ENCODE peak calls at places on chromosomes 11 and 22, in eight cellular contexts. W is transverse colon; E is naive thymus-derived CD4-positive, alpha-beta T cell; X is psoas muscle; Z is GM23338; H is IMR-90; Y is kidney; O is upper lobe of right lung. M is an unnamed sample.
A peak's percentile ranks its signal among the peaks of the same experiment; 100 is the strongest.

GRCh38 chr11:29224739-29225384 is 792.0 kb downstream of the KCNA4 start:
- DNase-seq in W (no peak), E (no peak), X (no peak), Z (peak; percentile 43), H (no peak), Y (no peak), O (no peak), M (no peak)

GRCh38 chr22:37282385-37282677 is at the start of gene CYTH4:
- DNase-seq in W (peak; percentile 80), E (peak; percentile 53), X (peak; percentile 75), Z (no peak), H (no peak), Y (peak; percentile 89), O (peak; percentile 89), M (peak; percentile 85)

GRCh38 chr11:15897211-15897960 is 459.0 kb downstream of the SOX6 start:
- DNase-seq in W (no peak), E (no peak), X (no peak), Z (no peak), H (peak; percentile 56), Y (no peak), O (peak; percentile 35), M (no peak)

GRCh38 chr22:30325724-30326703 is 727 bp downstream of the TBC1D10A start:
- DNase-seq in W (peak; percentile 62), E (no peak), X (peak; percentile 60), Z (peak; percentile 41), H (no peak), Y (peak; percentile 81), O (no peak), M (peak; percentile 76)

GRCh38 chr22:22111267-22111751 is 128.7 kb upstream of the TOP3B start:
- DNase-seq in W (no peak), E (no peak), X (no peak), Z (no peak), H (peak; percentile 95), Y (no peak), O (no peak), M (no peak)

GRCh38 chr22:26377170-26377825 is 51.8 kb upstream of the ASPHD2 start:
- DNase-seq in W (no peak), E (no peak), X (no peak), Z (peak; percentile 66), H (no peak), Y (no peak), O (no peak), M (no peak)

GRCh38 chr11:28863422-28863821 is 755.2 kb downstream of the METTL15 start:
- DNase-seq in W (no peak), E (no peak), X (no peak), Z (no peak), H (no peak), Y (no peak), O (no peak), M (no peak)

GRCh38 chr11:83403990-83404389 is 117.8 kb upstream of the CCDC90B start:
- DNase-seq in W (no peak), E (no peak), X (no peak), Z (peak; percentile 7), H (no peak), Y (no peak), O (no peak), M (no peak)

GRCh38 chr11:64989416-64989815 is 7.4 kb downstream of the BATF2 start:
- DNase-seq in W (no peak), E (no peak), X (peak; percentile 59), Z (no peak), H (no peak), Y (peak; percentile 68), O (no peak), M (peak; percentile 59)

GRCh38 chr11:67082071-67082791 is 25.6 kb downstream of the RHOD start:
- DNase-seq in W (peak; percentile 14), E (no peak), X (no peak), Z (peak; percentile 61), H (no peak), Y (no peak), O (no peak), M (peak; percentile 67)

GRCh38 chr11:132540586-132540985 is 991.7 kb downstream of the OPCML start:
- DNase-seq in W (no peak), E (no peak), X (no peak), Z (no peak), H (no peak), Y (no peak), O (no peak), M (no peak)

GRCh38 chr22:44427506-44428470 is 70.2 kb downstream of the RTL6 start:
- DNase-seq in W (no peak), E (no peak), X (no peak), Z (no peak), H (no peak), Y (peak; percentile 10), O (peak; percentile 26), M (no peak)

GRCh38 chr11:27403195-27403594 is 40.2 kb upstream of the CCDC34 start:
- DNase-seq in W (no peak), E (no peak), X (no peak), Z (no peak), H (no peak), Y (no peak), O (no peak), M (no peak)

GRCh38 chr11:27401280-27401679 is 38.3 kb upstream of the CCDC34 start:
- DNase-seq in W (no peak), E (no peak), X (no peak), Z (no peak), H (no peak), Y (no peak), O (no peak), M (no peak)

GRCh38 chr11:27402450-27402849 is 39.4 kb upstream of the CCDC34 start:
- DNase-seq in W (no peak), E (no peak), X (no peak), Z (no peak), H (no peak), Y (no peak), O (no peak), M (no peak)

GRCh38 chr11:27404427-27404826 is 41.4 kb upstream of the CCDC34 start:
- DNase-seq in W (no peak), E (no peak), X (no peak), Z (no peak), H (no peak), Y (no peak), O (no peak), M (no peak)

DNA sequence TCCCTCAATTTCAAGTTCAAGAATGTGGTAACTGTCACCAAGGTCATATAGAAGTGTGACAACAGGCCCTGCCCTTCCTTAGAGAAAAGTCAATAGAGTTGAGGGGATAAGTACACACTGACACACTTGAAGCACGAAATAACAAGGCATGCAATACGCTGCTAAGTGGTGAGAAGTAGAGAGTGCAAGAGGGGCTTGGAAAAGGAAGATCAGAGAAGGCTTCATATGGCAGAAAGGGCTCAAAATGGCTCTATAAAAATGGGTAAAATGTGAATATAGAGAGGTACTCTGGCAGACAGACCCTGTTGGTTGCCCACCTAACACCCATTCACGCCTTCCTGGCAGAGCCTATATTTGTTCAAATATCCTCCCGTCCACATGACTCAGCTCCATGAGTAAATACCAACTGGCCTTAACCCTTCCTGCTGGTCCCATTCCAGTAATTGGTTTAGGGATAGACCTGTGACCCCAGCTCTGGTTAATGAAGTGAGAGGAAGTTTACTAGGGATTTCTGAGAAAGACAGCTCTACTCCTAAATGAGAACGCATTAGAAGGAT is 38.8 kb upstream of the CCDC34 start:
- DNase-seq in W (no peak), E (no peak), X (no peak), Z (no peak), H (no peak), Y (no peak), O (no peak), M (no peak)
- H3K4me1 ChIP-seq in W (peaks cover 18% of the 10 kb centered on the region), E (no peaks in the 10 kb centered on the region), X (no peaks in the 10 kb centered on the region), Z (peaks cover 6% of the 10 kb centered on the region), H (no peaks in the 10 kb centered on the region), Y (peaks cover 13% of the 10 kb centered on the region), O (no peaks in the 10 kb centered on the region), M (peaks cover 1% of the 10 kb centered on the region)

GRCh38 chr11:120327311-120327710 is 2.2 kb downstream of the TLCD5 start:
- DNase-seq in W (no peak), E (no peak), X (no peak), Z (no peak), H (no peak), Y (no peak), O (no peak), M (no peak)

GRCh38 chr11:120329556-120329955 is 4.5 kb downstream of the TLCD5 start:
- DNase-seq in W (no peak), E (no peak), X (no peak), Z (no peak), H (no peak), Y (no peak), O (no peak), M (no peak)

GRCh38 chr11:120326228-120326627 is 1.1 kb downstream of the TLCD5 start:
- DNase-seq in W (no peak), E (no peak), X (no peak), Z (no peak), H (peak; percentile 86), Y (no peak), O (no peak), M (no peak)

GRCh38 chr11:120324932-120325810 is at the start of gene TLCD5:
- DNase-seq in W (peak; percentile 36), E (no peak), X (peak; percentile 75), Z (peak; percentile 95), H (peak; percentile 68), Y (peak; percentile 89), O (peak; percentile 84), M (peak; percentile 88)

GRCh38 chr11:120326845-120327281 is 1.8 kb downstream of the TLCD5 start:
- DNase-seq in W (no peak), E (no peak), X (no peak), Z (no peak), H (peak; percentile 51), Y (no peak), O (no peak), M (no peak)
- H3K4me3 ChIP-seq in W (no peak overlapping the region), E (no peak overlapping the region), X (no peak overlapping the region), Z (no peak overlapping the region), H (no peak overlapping the region), Y (no peak overlapping the region), O (no peak overlapping the region), M (peak overlapping the region; percentile 76)

GRCh38 chr11:134993691-134994243 is 581.7 kb upstream of the B3GAT1 start:
- DNase-seq in W (no peak), E (no peak), X (no peak), Z (peak; percentile 47), H (no peak), Y (no peak), O (no peak), M (no peak)
- H3K4me1 ChIP-seq in W (no peaks in the 10 kb centered on the region), E (no peaks in the 10 kb centered on the region), X (no peaks in the 10 kb centered on the region), Z (peaks cover 41% of the 10 kb centered on the region), H (no peaks in the 10 kb centered on the region), Y (no peaks in the 10 kb centered on the region), O (no peaks in the 10 kb centered on the region), M (no peaks in the 10 kb centered on the region)

GRCh38 chr22:43151251-43152000 is at the start of gene TSPO:
- DNase-seq in W (peak; percentile 84), E (peak; percentile 17), X (peak; percentile 91), Z (peak; percentile 57), H (peak; percentile 19), Y (peak; percentile 95), O (peak; percentile 90), M (peak; percentile 87)

GRCh38 chr22:43148581-43148980 is 2.8 kb upstream of the TSPO start:
- DNase-seq in W (peak; percentile 56), E (no peak), X (no peak), Z (no peak), H (no peak), Y (no peak), O (no peak), M (no peak)

GRCh38 chr22:43152001-43152354 is 619 bp downstream of the TSPO start:
- DNase-seq in W (no peak), E (no peak), X (no peak), Z (peak; percentile 40), H (no peak), Y (no peak), O (no peak), M (no peak)

GRCh38 chr22:43152355-43153071 is 1.2 kb downstream of the TSPO start:
- DNase-seq in W (peak; percentile 88), E (peak; percentile 58), X (peak; percentile 85), Z (no peak), H (peak; percentile 22), Y (peak; percentile 93), O (peak; percentile 92), M (peak; percentile 87)

GRCh38 chr22:43150731-43151206 is 590 bp upstream of the TSPO start:
- DNase-seq in W (no peak), E (no peak), X (no peak), Z (no peak), H (no peak), Y (peak; percentile 69), O (no peak), M (peak; percentile 60)
- H3K4me3 ChIP-seq in W (peak overlapping the region; percentile 62), E (peak overlapping the region; percentile 90), X (peak overlapping the region; percentile 82), Z (peak overlapping the region; percentile 65), H (peak overlapping the region; percentile 51), Y (peak overlapping the region; percentile 67), O (peak overlapping the region; percentile 96), M (peak overlapping the region; percentile 90)